ENCODE peak calls at places on chromosomes 4 and X, in six cellular contexts. V is neural progenitor cell, N is HCT116, Q is keratinocyte, E is H9, I is A549. L is an unnamed sample. For H3K9me3 and H3K4me1, the result is how much of the 10 kb centered on the place peaks cover.

GRCh38 chr4:151865327-151865726 is 104.5 kb upstream of the GATB start:
- DNase-seq in E (no peak), V (no peak), I (no peak), N (no peak), Q (no peak), L (no peak)

GRCh38 chr4:8907596-8908205 is 36.1 kb upstream of the HMX1 start:
- DNase-seq in E (peak), N (no peak), V (no peak), Q (no peak), I (no peak), L (no peak)

GRCh38 chr4:73867783-73868182 is 1.4 kb upstream of the CXCL1 start:
- DNase-seq in I (peak), Q (peak), E (peak), N (peak), V (no peak), L (no peak)

GRCh38 chr4:2009651-2010233 is 968 bp upstream of the NELFA start:
- DNase-seq in N (peak), V (peak), E (peak), Q (no peak), I (peak), L (peak)

GRCh38 chrX:153475751-153476281 is 5.4 kb upstream of the HAUS7 start:
- DNase-seq in I (no peak), V (no peak), Q (no peak), N (no peak), E (no peak), L (no peak)

GRCh38 chrX:24301060-24301459 is 12.8 kb downstream of the SUPT20HL2 start:
- DNase-seq in I (no peak), V (no peak), N (no peak), E (no peak), Q (no peak), L (no peak)

GRCh38 chr4:75653845-75654503 is 19.2 kb downstream of the G3BP2 start:
- DNase-seq in I (peak), N (no peak), Q (no peak), V (peak), E (no peak), L (no peak)

GRCh38 chr4:176671532-176671931 is 121.2 kb downstream of the VEGFC start:
- DNase-seq in N (no peak), V (no peak), I (no peak), E (no peak), Q (no peak), L (no peak)

GRCh38 chr4:52358855-52359254 is 300.2 kb downstream of the USP46 start:
- DNase-seq in Q (no peak), I (no peak), V (no peak), N (no peak), E (no peak), L (no peak)

GRCh38 chr4:144650311-144650820 is 4.4 kb downstream of the HHIP start:
- DNase-seq in V (no peak), I (no peak), Q (no peak), N (no peak), E (no peak), L (no peak)

GRCh38 chr4:135354876-135355275 is 1153.3 kb upstream of the PABPC4L start:
- DNase-seq in I (no peak), V (no peak), E (no peak), N (no peak), Q (no peak), L (no peak)

GRCh38 chr4:111449657-111450056 is 695.6 kb upstream of the FAM241A start:
- DNase-seq in Q (peak), V (no peak), E (no peak), I (no peak), N (no peak), L (no peak)

GRCh38 chrX:125203737-125204578 is 115.7 kb upstream of the TEX13C start:
- DNase-seq in N (no peak), Q (no peak), V (peak), I (peak), E (peak), L (no peak)

DNA sequence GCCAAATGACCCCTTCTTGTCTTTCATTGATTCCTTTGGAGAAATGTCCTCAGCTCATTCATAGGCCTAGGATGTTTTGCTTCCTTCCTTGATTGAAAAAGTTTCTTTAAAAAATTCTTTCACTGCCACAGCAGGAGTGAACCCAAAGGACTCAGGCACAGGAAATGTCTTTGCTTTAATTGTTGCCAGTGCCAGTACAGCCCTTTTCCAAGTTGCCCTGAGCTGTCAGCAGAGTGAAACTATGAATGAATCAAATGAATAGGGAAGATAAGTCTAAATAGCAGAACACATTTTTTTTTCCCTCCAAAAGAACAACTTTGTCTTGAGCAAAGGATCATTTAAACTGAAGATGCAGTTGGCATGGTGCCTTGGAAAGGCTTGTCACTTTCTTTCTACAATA is 63.8 kb upstream of the SLC4A4 start:
- DNase-seq in N (no peak), Q (no peak), V (no peak), I (no peak), E (no peak), L (no peak)
- H3K4me2 ChIP-seq in N (no peak), Q (no peak), V (no peak), I (no peak), E (no peak), L (no peak)

DNA sequence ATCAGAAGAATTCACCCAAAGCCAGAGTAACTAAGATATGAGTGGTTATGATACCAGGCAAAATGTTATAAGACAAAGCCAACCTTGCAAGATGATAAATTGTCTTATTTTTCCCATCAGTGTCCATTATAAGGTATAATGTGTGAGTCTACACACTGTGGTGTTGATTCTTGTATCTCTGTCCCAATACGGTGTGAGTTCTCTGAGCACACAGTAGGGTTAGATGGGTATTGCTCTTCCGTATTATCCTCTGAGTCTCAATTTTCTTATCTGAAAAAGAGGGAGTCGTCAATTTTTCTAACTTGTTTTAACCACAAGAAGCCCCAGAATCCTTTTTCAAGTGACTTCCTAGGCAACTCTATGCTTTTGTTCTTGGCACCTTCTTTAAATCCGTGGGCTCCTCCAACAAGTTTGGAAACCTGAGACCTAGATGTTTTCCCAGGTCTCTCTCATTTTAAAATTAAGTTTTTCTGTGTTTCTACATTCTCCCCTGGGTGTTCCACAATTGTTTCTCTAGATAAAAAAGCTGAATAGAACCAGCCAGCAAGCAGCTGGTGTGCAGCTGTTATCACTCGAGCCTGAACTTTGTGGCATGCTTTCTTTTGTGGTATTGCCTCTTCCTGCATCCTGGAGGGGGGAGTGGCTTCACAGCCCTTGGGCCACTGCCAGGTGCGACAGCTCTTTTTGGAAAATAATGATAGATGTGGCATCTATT is 69.8 kb downstream of the HMGB2 start:
- DNase-seq in V (peak), E (no peak), Q (no peak), N (no peak), I (no peak), L (peak)
- H3K9me3 ChIP-seq in V (under half), E (under half), Q (under half), N (under half), I (under half), L (under half)

GRCh38 chrX:48507246-48507645 is 1.5 kb upstream of the PORCN start:
- DNase-seq in I (no peak), Q (no peak), E (no peak), N (no peak), V (peak), L (no peak)
- H3K4me1 ChIP-seq in I (under half), Q (under half), E (under half), N (under half), V (under half), L (under half)

GRCh38 chr4:147597561-147597960 is 19.6 kb upstream of the TMEM184C start:
- DNase-seq in Q (no peak), E (no peak), V (no peak), N (no peak), I (no peak), L (no peak)
- H3K4me2 ChIP-seq in Q (no peak), E (no peak), V (no peak), N (no peak), I (no peak), L (no peak)

DNA sequence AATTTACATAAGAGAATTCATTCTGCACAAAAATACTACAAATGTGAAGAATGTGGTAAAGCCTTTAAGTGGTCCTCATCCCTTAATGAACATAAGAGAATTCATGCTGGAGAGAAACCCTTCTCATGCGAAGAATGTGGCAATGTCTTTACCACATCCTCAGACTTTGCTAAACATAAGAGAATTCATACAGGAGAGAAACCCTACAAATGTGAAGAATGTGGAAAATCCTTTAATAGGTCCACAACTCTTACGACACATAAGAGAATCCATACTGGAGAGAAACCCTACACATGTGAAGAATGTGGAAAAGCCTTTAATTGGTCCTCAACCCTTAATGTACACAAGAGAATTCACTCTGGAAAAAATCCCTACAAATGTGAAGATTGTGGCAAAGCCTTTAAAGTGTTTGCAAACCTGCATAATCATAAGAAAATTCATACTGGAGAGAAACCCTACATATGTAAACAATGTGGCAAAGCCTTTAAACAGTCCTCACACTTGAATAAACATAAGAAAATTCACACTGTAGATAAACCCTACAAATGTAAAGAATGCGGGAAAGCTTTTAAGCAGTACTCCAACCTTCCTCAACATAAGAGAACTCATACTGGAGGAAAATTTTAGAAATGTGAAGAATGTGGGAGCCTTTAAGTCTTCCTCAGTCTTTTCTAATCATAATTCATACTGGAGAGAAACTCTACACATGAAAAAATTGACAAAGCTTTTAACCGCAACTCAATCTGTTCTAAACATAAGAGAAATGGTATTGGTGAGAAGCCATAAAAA is 37.4 kb downstream of the ZNF718 start:
- DNase-seq in Q (no peak), E (no peak), I (peak), V (no peak), N (no peak), L (no peak)
- H3K9me3 ChIP-seq in Q (under half), E (half or more), I (half or more), V (half or more), N (under half), L (half or more)

L was measured in OCI-LY7.